ENCODE peak calls at places on chromosomes 6 and 20, in four cellular contexts. One of them, this sample, is unnamed.

GRCh38 chr20:62056975-62057374 is 8.7 kb downstream of the TAF4 start:
- DNase-seq in IMR-90: no peak
- DNase-seq in SIG-M5: no peak
- DNase-seq in GM19239: no peak
- DNase-seq in this sample: no peak

GRCh38 chr6:626236-626635 is 30.7 kb downstream of the HUS1B start:
- DNase-seq in GM19239: no peak
- DNase-seq in SIG-M5: no peak
- DNase-seq in IMR-90: peak
- DNase-seq in this sample: no peak

GRCh38 chr6:40170856-40171255 is 236.6 kb upstream of the MOCS1 start:
- DNase-seq in SIG-M5: no peak
- DNase-seq in IMR-90: no peak
- DNase-seq in GM19239: no peak
- DNase-seq in this sample: no peak

GRCh38 chr6:3796396-3796795 is 44.9 kb upstream of the PXDC1 start:
- DNase-seq in SIG-M5: no peak
- DNase-seq in IMR-90: no peak
- DNase-seq in GM19239: no peak
- DNase-seq in this sample: no peak

GRCh38 chr20:17835240-17835940 is 133.2 kb downstream of the SNX5 start:
- DNase-seq in GM19239: no peak
- DNase-seq in IMR-90: peak
- DNase-seq in SIG-M5: no peak
- DNase-seq in this sample: peak

GRCh38 chr20:6651016-6651415 is 116.5 kb upstream of the BMP2 start:
- DNase-seq in IMR-90: peak
- DNase-seq in SIG-M5: no peak
- DNase-seq in GM19239: no peak
- DNase-seq in this sample: peak

GRCh38 chr6:53432318-53433161 is 83.8 kb upstream of the ELOVL5 start:
- DNase-seq in IMR-90: peak
- DNase-seq in SIG-M5: no peak
- DNase-seq in GM19239: no peak
- DNase-seq in this sample: peak

GRCh38 chr6:37077459-37078296 is 72.2 kb downstream of the FGD2 start:
- DNase-seq in GM19239: no peak
- DNase-seq in SIG-M5: no peak
- DNase-seq in IMR-90: peak
- DNase-seq in this sample: peak

GRCh38 chr6:3318226-3318625 is 59.5 kb downstream of the PSMG4 start:
- DNase-seq in SIG-M5: no peak
- DNase-seq in IMR-90: no peak
- DNase-seq in GM19239: no peak
- DNase-seq in this sample: no peak

GRCh38 chr6:119037941-119038623 is 40.4 kb downstream of the FAM184A start:
- DNase-seq in IMR-90: no peak
- DNase-seq in GM19239: no peak
- DNase-seq in SIG-M5: no peak
- DNase-seq in this sample: no peak

GRCh38 chr6:37092851-37093727 is 76.9 kb upstream of the PIM1 start:
- DNase-seq in SIG-M5: no peak
- DNase-seq in GM19239: no peak
- DNase-seq in IMR-90: no peak
- DNase-seq in this sample: no peak

GRCh38 chr6:43943099-43943766 is 173.2 kb downstream of the VEGFA start:
- DNase-seq in SIG-M5: no peak
- DNase-seq in GM19239: no peak
- DNase-seq in IMR-90: no peak
- DNase-seq in this sample: no peak

GRCh38 chr20:63782521-63782971 is 43.0 kb downstream of the SLC2A4RG start:
- DNase-seq in GM19239: no peak
- DNase-seq in SIG-M5: no peak
- DNase-seq in IMR-90: no peak
- DNase-seq in this sample: no peak

GRCh38 chr6:36656441-36656840 is 22.1 kb upstream of the CDKN1A start:
- DNase-seq in GM19239: no peak
- DNase-seq in IMR-90: no peak
- DNase-seq in SIG-M5: no peak
- DNase-seq in this sample: no peak

GRCh38 chr6:87718662-87719433 is 16.8 kb upstream of the AKIRIN2 start:
- DNase-seq in SIG-M5: no peak
- DNase-seq in GM19239: no peak
- DNase-seq in IMR-90: peak
- DNase-seq in this sample: peak

GRCh38 chr6:56491606-56492328 is 150.9 kb downstream of the DST start:
- DNase-seq in IMR-90: no peak
- DNase-seq in GM19239: no peak
- DNase-seq in SIG-M5: no peak
- DNase-seq in this sample: peak

GRCh38 chr6:46090115-46091079 is 39.4 kb upstream of the ENPP4 start:
- DNase-seq in IMR-90: peak
- DNase-seq in SIG-M5: no peak
- DNase-seq in GM19239: peak
- DNase-seq in this sample: peak

GRCh38 chr6:38489951-38490350 is 149.8 kb downstream of the BTBD9 start:
- DNase-seq in IMR-90: peak
- DNase-seq in GM19239: no peak
- DNase-seq in SIG-M5: no peak
- DNase-seq in this sample: peak

GRCh38 chr6:143966291-143966690 is 41.8 kb downstream of the PLAGL1 start:
- DNase-seq in IMR-90: no peak
- DNase-seq in GM19239: no peak
- DNase-seq in SIG-M5: no peak
- DNase-seq in this sample: peak

GRCh38 chr20:24656391-24656790 is 187.0 kb downstream of the SYNDIG1 start:
- DNase-seq in SIG-M5: no peak
- DNase-seq in GM19239: no peak
- DNase-seq in IMR-90: no peak
- DNase-seq in this sample: no peak

GRCh38 chr6:7341989-7342742 is 29.2 kb upstream of the SSR1 start:
- DNase-seq in SIG-M5: no peak
- DNase-seq in GM19239: no peak
- DNase-seq in IMR-90: no peak
- DNase-seq in this sample: peak

GRCh38 chr20:44465001-44465560 is 10.6 kb upstream of the TTPAL start:
- DNase-seq in SIG-M5: no peak
- DNase-seq in IMR-90: no peak
- DNase-seq in GM19239: no peak
- DNase-seq in this sample: no peak

GRCh38 chr6:6931047-6932025 is 176.4 kb upstream of the RREB1 start:
- DNase-seq in SIG-M5: no peak
- DNase-seq in IMR-90: no peak
- DNase-seq in GM19239: no peak
- DNase-seq in this sample: no peak